ENCODE peak calls at places on chromosomes 11 and 22, in four cellular contexts. One of them, this sample, is unnamed.

GRCh38 chr11:103845331-103845730 is 191.1 kb upstream of the DDI1 start:
- DNase-seq in endothelial cell: no peak
- DNase-seq in natural killer cell: no peak
- DNase-seq in AG04450: no peak
- DNase-seq in this sample: no peak

GRCh38 chr11:12414641-12415040 is 37.3 kb downstream of the PARVA start:
- DNase-seq in endothelial cell: no peak
- DNase-seq in natural killer cell: no peak
- DNase-seq in AG04450: no peak
- DNase-seq in this sample: no peak

GRCh38 chr22:19943665-19944026 is 2.0 kb upstream of the TXNRD2 start:
- DNase-seq in endothelial cell: no peak
- DNase-seq in natural killer cell: no peak
- DNase-seq in AG04450: no peak
- DNase-seq in this sample: no peak

GRCh38 chr11:128288368-128288767 is 299.0 kb downstream of the ETS1 start:
- DNase-seq in endothelial cell: no peak
- DNase-seq in natural killer cell: no peak
- DNase-seq in AG04450: no peak
- DNase-seq in this sample: no peak

GRCh38 chr11:35223429-35223828 is 84.5 kb downstream of the CD44 start:
- DNase-seq in endothelial cell: no peak
- DNase-seq in natural killer cell: no peak
- DNase-seq in AG04450: peak
- DNase-seq in this sample: no peak

GRCh38 chr11:25650319-25650718 is 681.6 kb upstream of the ANO3 start:
- DNase-seq in endothelial cell: no peak
- DNase-seq in natural killer cell: no peak
- DNase-seq in AG04450: no peak
- DNase-seq in this sample: no peak

GRCh38 chr11:79366218-79366617 is 74.6 kb downstream of the TENM4 start:
- DNase-seq in endothelial cell: no peak
- DNase-seq in natural killer cell: no peak
- DNase-seq in AG04450: no peak
- DNase-seq in this sample: no peak

GRCh38 chr22:37747090-37747714 is 50.4 kb downstream of the TRIOBP start:
- DNase-seq in endothelial cell: peak
- DNase-seq in natural killer cell: no peak
- DNase-seq in AG04450: no peak
- DNase-seq in this sample: no peak

GRCh38 chr11:123901867-123902266 is at the start of gene OR8D4:
- DNase-seq in endothelial cell: no peak
- DNase-seq in natural killer cell: no peak
- DNase-seq in AG04450: no peak
- DNase-seq in this sample: no peak

GRCh38 chr11:63999349-64000025 is 13.2 kb downstream of the OTUB1 start:
- DNase-seq in endothelial cell: peak
- DNase-seq in natural killer cell: peak
- DNase-seq in AG04450: no peak
- DNase-seq in this sample: no peak

GRCh38 chr11:15849265-15849664 is 507.1 kb downstream of the SOX6 start:
- DNase-seq in endothelial cell: no peak
- DNase-seq in natural killer cell: no peak
- DNase-seq in AG04450: no peak
- DNase-seq in this sample: no peak

GRCh38 chr11:16239130-16240105 is 116.9 kb downstream of the SOX6 start:
- DNase-seq in endothelial cell: no peak
- DNase-seq in natural killer cell: no peak
- DNase-seq in AG04450: peak
- DNase-seq in this sample: no peak

GRCh38 chr11:32062540-32062939 is 28.3 kb upstream of the RCN1 start:
- DNase-seq in endothelial cell: no peak
- DNase-seq in natural killer cell: no peak
- DNase-seq in AG04450: no peak
- DNase-seq in this sample: no peak

GRCh38 chr22:33332538-33332937 is 274.4 kb upstream of the SYN3 start:
- DNase-seq in endothelial cell: no peak
- DNase-seq in natural killer cell: no peak
- DNase-seq in AG04450: no peak
- DNase-seq in this sample: no peak

GRCh38 chr11:4647795-4648194 is 4.0 kb downstream of the OR51E1 start:
- DNase-seq in endothelial cell: no peak
- DNase-seq in natural killer cell: no peak
- DNase-seq in AG04450: no peak
- DNase-seq in this sample: no peak

GRCh38 chr22:49929553-49929979 is 11.1 kb downstream of the CRELD2 start:
- DNase-seq in endothelial cell: peak
- DNase-seq in natural killer cell: peak
- DNase-seq in AG04450: no peak
- DNase-seq in this sample: peak

GRCh38 chr11:78138694-78139421 is 568 bp downstream of the ALG8 start:
- DNase-seq in endothelial cell: peak
- DNase-seq in natural killer cell: no peak
- DNase-seq in AG04450: no peak
- DNase-seq in this sample: no peak

GRCh38 chr11:93591247-93591898 is 48.2 kb upstream of the SMCO4 start:
- DNase-seq in endothelial cell: no peak
- DNase-seq in natural killer cell: no peak
- DNase-seq in AG04450: no peak
- DNase-seq in this sample: no peak

GRCh38 chr22:21865041-21865440 is 2.4 kb downstream of the MAPK1 start:
- DNase-seq in endothelial cell: no peak
- DNase-seq in natural killer cell: no peak
- DNase-seq in AG04450: peak
- DNase-seq in this sample: no peak

GRCh38 chr22:39215070-39215396 is 29.7 kb downstream of the PDGFB start:
- DNase-seq in endothelial cell: no peak
- DNase-seq in natural killer cell: no peak
- DNase-seq in AG04450: no peak
- DNase-seq in this sample: no peak

GRCh38 chr11:77705195-77705876 is 67.7 kb upstream of the CLNS1A start:
- DNase-seq in endothelial cell: no peak
- DNase-seq in natural killer cell: no peak
- DNase-seq in AG04450: peak
- DNase-seq in this sample: no peak

GRCh38 chr11:36352919-36353318 is 56.8 kb downstream of the PRR5L start:
- DNase-seq in endothelial cell: no peak
- DNase-seq in natural killer cell: peak
- DNase-seq in AG04450: no peak
- DNase-seq in this sample: no peak

GRCh38 chr11:9980931-9981330 is 313.1 kb downstream of the SBF2 start:
- DNase-seq in endothelial cell: no peak
- DNase-seq in natural killer cell: no peak
- DNase-seq in AG04450: no peak
- DNase-seq in this sample: no peak

GRCh38 chr11:125297346-125297910 is 132.9 kb downstream of the PKNOX2 start:
- DNase-seq in endothelial cell: no peak
- DNase-seq in natural killer cell: no peak
- DNase-seq in AG04450: no peak
- DNase-seq in this sample: no peak

GRCh38 chr11:27926981-27927481 is 180.9 kb downstream of the KIF18A start:
- DNase-seq in endothelial cell: no peak
- DNase-seq in natural killer cell: no peak
- DNase-seq in AG04450: no peak
- DNase-seq in this sample: peak

GRCh38 chr22:29071261-29072045 is 1.4 kb upstream of the KREMEN1 start:
- DNase-seq in endothelial cell: peak
- DNase-seq in natural killer cell: peak
- DNase-seq in AG04450: no peak
- DNase-seq in this sample: no peak

GRCh38 chr22:30777589-30777988 is 82.9 kb downstream of the OSBP2 start:
- DNase-seq in endothelial cell: no peak
- DNase-seq in natural killer cell: no peak
- DNase-seq in AG04450: no peak
- DNase-seq in this sample: no peak

GRCh38 chr22:30776476-30776875 is 81.8 kb downstream of the OSBP2 start:
- DNase-seq in endothelial cell: no peak
- DNase-seq in natural killer cell: no peak
- DNase-seq in AG04450: no peak
- DNase-seq in this sample: no peak

GRCh38 chr22:30774566-30774965 is 79.9 kb downstream of the OSBP2 start:
- DNase-seq in endothelial cell: no peak
- DNase-seq in natural killer cell: no peak
- DNase-seq in AG04450: no peak
- DNase-seq in this sample: no peak

GRCh38 chr22:30770716-30771115 is 76.0 kb downstream of the OSBP2 start:
- DNase-seq in endothelial cell: no peak
- DNase-seq in natural killer cell: no peak
- DNase-seq in AG04450: no peak
- DNase-seq in this sample: no peak

GRCh38 chr22:30773919-30774318 is 79.2 kb downstream of the OSBP2 start:
- DNase-seq in endothelial cell: no peak
- DNase-seq in natural killer cell: no peak
- DNase-seq in AG04450: no peak
- DNase-seq in this sample: no peak
- TF ChIP-seq CTCF in endothelial cell: no peak
- TF ChIP-seq CTCF in natural killer cell: no peak
- TF ChIP-seq CTCF in AG04450: no peak
- TF ChIP-seq CTCF in this sample: no peak

DNA sequence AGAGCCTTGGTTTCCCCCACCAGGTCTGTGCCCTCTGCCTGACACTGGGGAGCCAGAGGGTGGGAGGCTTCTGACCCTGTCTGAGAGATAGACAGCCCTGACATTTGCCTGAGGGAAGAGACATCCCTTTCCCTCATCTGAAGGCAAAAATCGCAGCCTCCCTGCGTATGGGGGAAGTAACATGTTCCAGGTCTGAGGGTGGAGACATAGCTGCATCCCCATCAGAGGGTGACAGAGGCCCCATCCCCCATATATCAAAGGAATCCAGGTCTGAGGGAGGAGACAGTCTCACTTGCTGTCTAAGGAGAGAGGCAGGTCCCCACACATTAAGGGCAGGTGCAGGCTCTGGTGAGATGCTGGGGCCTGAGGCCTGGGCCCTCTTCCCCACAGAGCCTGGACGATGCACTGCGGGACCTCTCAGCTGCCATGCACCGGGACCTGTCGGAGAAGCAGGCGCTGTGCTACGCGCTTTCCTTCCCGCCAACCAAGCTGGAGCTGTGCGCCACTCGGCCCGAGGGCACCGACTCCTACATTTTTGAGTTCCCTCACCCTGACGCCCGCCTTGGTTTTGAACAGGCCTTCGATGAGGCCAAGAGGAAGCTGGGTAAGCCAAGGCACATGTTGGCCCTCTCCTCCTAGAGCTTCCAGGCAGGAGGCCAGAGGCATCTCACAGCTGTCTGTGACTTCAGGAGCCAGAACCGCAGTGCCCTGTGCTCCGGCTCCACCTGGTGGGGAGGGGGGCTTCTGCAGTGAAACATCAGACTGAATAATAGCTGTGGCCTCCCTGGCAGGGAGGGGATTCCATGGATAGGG is 16.1 kb upstream of the RELT start:
- DNase-seq in endothelial cell: peak
- DNase-seq in natural killer cell: no peak
- DNase-seq in AG04450: no peak
- DNase-seq in this sample: peak
- TF ChIP-seq CTCF in endothelial cell: peak
- TF ChIP-seq CTCF in natural killer cell: no peak
- TF ChIP-seq CTCF in AG04450: peak
- TF ChIP-seq CTCF in this sample: peak

DNA sequence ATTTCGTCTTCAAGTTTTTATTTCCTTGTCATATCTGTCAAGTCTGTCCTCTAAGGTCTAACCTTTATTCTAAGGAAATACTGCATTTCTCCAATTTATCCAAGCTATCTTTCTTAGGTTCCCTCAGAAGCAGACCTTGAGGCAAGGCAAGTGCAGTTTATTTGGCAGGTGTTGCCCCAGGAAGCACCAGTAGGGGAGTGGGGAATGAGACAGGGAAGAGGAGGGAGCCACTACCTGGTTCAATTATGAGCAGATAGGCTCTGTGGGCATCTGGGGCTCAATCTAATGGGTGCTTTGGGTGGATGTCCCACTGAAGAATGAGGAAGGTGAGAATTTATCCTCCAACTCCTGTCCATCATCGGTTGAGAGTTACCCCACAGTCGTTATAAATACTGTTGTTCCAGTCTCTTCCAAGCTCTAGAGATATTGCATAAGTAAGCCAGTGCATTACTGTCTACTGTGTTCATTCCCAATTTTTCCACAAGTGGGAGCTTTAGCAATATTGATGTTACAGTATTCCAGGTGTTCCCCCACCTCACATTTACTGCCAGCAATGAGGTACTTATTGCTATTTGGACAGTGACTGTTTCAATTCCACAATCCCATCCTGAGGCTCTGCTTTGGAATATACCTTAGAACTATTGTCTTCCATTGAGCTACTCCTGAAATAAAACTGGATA is 154.9 kb upstream of the CEP126 start:
- DNase-seq in endothelial cell: no peak
- DNase-seq in natural killer cell: no peak
- DNase-seq in AG04450: no peak
- DNase-seq in this sample: no peak
- TF ChIP-seq CTCF in endothelial cell: no peak
- TF ChIP-seq CTCF in natural killer cell: no peak
- TF ChIP-seq CTCF in AG04450: peak
- TF ChIP-seq CTCF in this sample: peak

GRCh38 chr11:114297806-114298700 is 1.9 kb downstream of the NNMT start:
- DNase-seq in endothelial cell: no peak
- DNase-seq in natural killer cell: no peak
- DNase-seq in AG04450: no peak
- DNase-seq in this sample: no peak

GRCh38 chr11:114298701-114299090 is 2.5 kb downstream of the NNMT start:
- DNase-seq in endothelial cell: no peak
- DNase-seq in natural killer cell: no peak
- DNase-seq in AG04450: no peak
- DNase-seq in this sample: no peak

GRCh38 chr11:114296979-114297372 is 777 bp downstream of the NNMT start:
- DNase-seq in endothelial cell: no peak
- DNase-seq in natural killer cell: no peak
- DNase-seq in AG04450: no peak
- DNase-seq in this sample: no peak

GRCh38 chr11:114295676-114296081 is 520 bp upstream of the NNMT start:
- DNase-seq in endothelial cell: no peak
- DNase-seq in natural killer cell: no peak
- DNase-seq in AG04450: no peak
- DNase-seq in this sample: no peak

DNA sequence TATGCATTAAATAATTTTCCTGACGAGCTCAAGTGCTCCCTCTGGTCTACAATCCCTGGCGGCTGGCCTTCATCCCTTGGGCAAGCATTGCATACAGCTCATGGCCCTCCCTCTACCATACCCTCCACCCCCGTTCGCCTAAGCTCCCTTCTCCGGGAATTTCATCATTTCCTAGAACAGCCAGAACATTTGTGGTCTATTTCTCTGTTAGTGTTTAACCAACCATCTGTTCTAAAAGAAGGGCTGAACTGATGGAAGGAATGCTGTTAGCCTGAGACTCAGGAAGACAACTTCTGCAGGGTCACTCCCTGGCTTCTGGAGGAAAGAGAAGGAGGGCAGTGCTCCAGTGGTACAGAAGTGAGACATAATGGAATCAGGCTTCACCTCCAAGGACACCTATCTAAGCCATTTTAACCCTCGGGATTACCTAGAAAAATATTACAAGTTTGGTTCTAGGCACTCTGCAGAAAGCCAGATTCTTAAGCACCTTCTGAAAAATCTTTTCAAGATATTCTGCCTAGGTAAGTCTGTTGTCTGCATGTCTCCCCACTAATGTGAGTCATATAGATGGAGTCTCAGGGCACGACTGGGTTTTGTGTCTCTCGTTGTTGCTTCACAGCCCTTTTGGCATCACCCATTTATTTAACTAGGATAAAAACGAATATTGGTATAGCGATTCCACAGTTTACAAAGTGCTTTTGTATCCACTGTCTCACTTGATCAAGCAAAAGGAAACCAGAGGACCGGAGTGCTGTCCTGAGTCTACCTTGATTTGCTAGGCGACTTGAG is at the start of gene NNMT:
- DNase-seq in endothelial cell: no peak
- DNase-seq in natural killer cell: no peak
- DNase-seq in AG04450: peak
- DNase-seq in this sample: no peak
- TF ChIP-seq CTCF in endothelial cell: no peak
- TF ChIP-seq CTCF in natural killer cell: no peak
- TF ChIP-seq CTCF in AG04450: no peak
- TF ChIP-seq CTCF in this sample: no peak